ENCODE peak calls at places on chromosomes 13 and 19, in nine cellular contexts. S, N, M, B, D, J, Z, Q and H are unnamed samples.

GRCh38 chr19:947090-947706 is 21.4 kb downstream of the ARID3A start:
- DNase-seq in Z (no peak), S (no peak), M (no peak), N (no peak), J (no peak), Q (no peak), B (no peak), D (no peak), H (no peak)

GRCh38 chr13:20118268-20119140 is 42.3 kb downstream of the GJA3 start:
- DNase-seq in D (peak; percentile 53), S (peak; percentile 48), Z (peak; percentile 59), Q (no peak), M (peak; percentile 65), B (no peak), N (no peak), J (peak; percentile 10), H (peak; percentile 35)

GRCh38 chr13:46339035-46339666 is 47.9 kb downstream of the RUBCNL start:
- DNase-seq in N (peak; percentile 60), J (no peak), B (no peak), M (no peak), Z (no peak), Q (peak; percentile 86), D (no peak), S (peak; percentile 28), H (peak; percentile 29)

GRCh38 chr13:76745246-76746200 is 140.7 kb downstream of the KCTD12 start:
- DNase-seq in N (no peak), Q (no peak), B (no peak), Z (no peak), S (no peak), M (no peak), J (no peak), D (no peak), H (no peak)

GRCh38 chr13:106911602-106912001 is 343.7 kb upstream of the ARGLU1 start:
- DNase-seq in D (no peak), M (no peak), Q (no peak), B (no peak), J (no peak), N (no peak), Z (no peak), S (no peak), H (no peak)

GRCh38 chr19:30712428-30713151 is 340.4 kb downstream of the ZNF536 start:
- DNase-seq in N (no peak), Z (no peak), Q (no peak), B (no peak), S (no peak), D (no peak), J (no peak), M (no peak), H (no peak)

GRCh38 chr13:100491164-100491847 is 97.3 kb downstream of the GGACT start:
- DNase-seq in B (no peak), N (peak; percentile 30), J (no peak), Z (no peak), Q (no peak), M (no peak), D (no peak), S (peak; percentile 45), H (no peak)

GRCh38 chr13:50285283-50285682 is 270.0 kb downstream of the KCNRG start:
- DNase-seq in M (no peak), S (no peak), B (no peak), Q (no peak), J (no peak), Z (no peak), N (no peak), D (no peak), H (no peak)

GRCh38 chr13:108919036-108919907 is 289.9 kb downstream of the MYO16 start:
- DNase-seq in Q (no peak), D (no peak), S (no peak), J (no peak), Z (no peak), B (no peak), N (peak; percentile 41), M (no peak), H (no peak)

GRCh38 chr19:49331616-49332055 is 3.6 kb upstream of the CD37 start:
- DNase-seq in S (no peak), N (peak; percentile 28), J (peak; percentile 57), B (peak; percentile 47), Q (peak; percentile 16), D (no peak), Z (peak; percentile 45), M (peak; percentile 25), H (peak; percentile 49)

GRCh38 chr19:48967346-48968178 is 2.5 kb downstream of the FTL start:
- DNase-seq in M (no peak), Q (no peak), B (no peak), D (no peak), S (peak; percentile 36), N (no peak), Z (no peak), J (no peak), H (no peak)

GRCh38 chr13:94139393-94139995 is 340.0 kb downstream of the DCT start:
- DNase-seq in S (no peak), Z (no peak), J (no peak), N (no peak), D (no peak), B (no peak), M (no peak), Q (no peak), H (no peak)

GRCh38 chr13:41544824-41545707 is 87.7 kb downstream of the RGCC start:
- DNase-seq in N (peak; percentile 62), Q (peak; percentile 66), S (no peak), D (no peak), B (no peak), M (no peak), J (no peak), Z (no peak), H (no peak)

GRCh38 chr13:51557875-51558604 is 26.2 kb upstream of the WDFY2 start:
- DNase-seq in J (no peak), N (peak; percentile 56), B (no peak), S (no peak), Z (no peak), Q (peak; percentile 78), D (no peak), M (no peak), H (no peak)

GRCh38 chr13:112818040-112818697 is 128.3 kb downstream of the ATP11A start:
- DNase-seq in B (no peak), D (no peak), S (no peak), J (no peak), Z (no peak), N (no peak), M (no peak), Q (no peak), H (no peak)

GRCh38 chr13:101447852-101448251 is 4.6 kb upstream of the ITGBL1 start:
- DNase-seq in D (no peak), N (peak; percentile 42), B (no peak), S (no peak), M (no peak), J (no peak), Q (peak; percentile 14), Z (no peak), H (no peak)

GRCh38 chr13:99388334-99388923 is 81.2 kb upstream of the GPR183 start:
- DNase-seq in S (no peak), B (no peak), Z (no peak), J (no peak), M (no peak), Q (no peak), D (peak; percentile 31), N (no peak), H (no peak)

GRCh38 chr13:112158961-112159360 is 92.0 kb downstream of the SOX1 start:
- DNase-seq in N (no peak), B (no peak), Z (no peak), M (no peak), Q (no peak), D (no peak), S (no peak), J (no peak), H (no peak)

GRCh38 chr13:25901460-25902376 is 150.1 kb downstream of the SHISA2 start:
- DNase-seq in Z (no peak), S (no peak), J (no peak), B (peak; percentile 19), N (peak; percentile 87), D (no peak), Q (peak; percentile 64), M (no peak), H (no peak)

GRCh38 chr19:31402931-31403330 is 53.7 kb upstream of the TSHZ3 start:
- DNase-seq in Q (no peak), J (no peak), D (no peak), Z (no peak), N (no peak), M (no peak), S (no peak), B (no peak), H (no peak)

GRCh38 chr13:39600766-39601165 is 2.2 kb downstream of the LHFPL6 start:
- DNase-seq in S (peak; percentile 60), B (no peak), M (no peak), D (no peak), Q (no peak), N (no peak), J (no peak), Z (no peak), H (no peak)

GRCh38 chr13:92303428-92303827 is 905.0 kb downstream of the GPC5 start:
- DNase-seq in S (no peak), B (no peak), Z (no peak), J (no peak), M (no peak), N (no peak), Q (no peak), D (no peak), H (no peak)

GRCh38 chr13:98651716-98652115 is 74.8 kb upstream of the STK24 start:
- DNase-seq in M (no peak), J (no peak), S (no peak), Z (no peak), D (no peak), N (no peak), Q (no peak), B (no peak), H (no peak)

GRCh38 chr13:40328091-40328490 is 338.4 kb downstream of the FOXO1 start:
- DNase-seq in B (no peak), Z (no peak), N (no peak), S (no peak), J (no peak), D (no peak), M (no peak), Q (no peak), H (no peak)

GRCh38 chr13:47480121-47480520 is 521.0 kb downstream of the SUCLA2 start:
- DNase-seq in N (peak; percentile 75), S (no peak), Z (no peak), B (no peak), Q (peak; percentile 46), J (no peak), M (no peak), D (no peak), H (no peak)

GRCh38 chr19:49590971-49591730 is at the start of gene PRR12:
- DNase-seq in B (peak; percentile 60), N (peak; percentile 64), Q (peak; percentile 34), S (peak; percentile 62), M (peak; percentile 62), D (peak; percentile 67), Z (peak; percentile 79), J (peak; percentile 80), H (peak; percentile 79)

GRCh38 chr13:108508263-108508662 is 121.1 kb upstream of the MYO16 start:
- DNase-seq in S (no peak), Z (no peak), J (no peak), M (no peak), B (no peak), Q (no peak), N (no peak), D (no peak), H (no peak)

GRCh38 chr13:20370815-20371421 is 138.8 kb upstream of the GJB6 start:
- DNase-seq in S (no peak), Z (no peak), B (no peak), M (no peak), N (no peak), J (no peak), D (no peak), Q (no peak), H (no peak)

GRCh38 chr19:41456342-41456918 is 13.5 kb downstream of the ERICH4 start:
- DNase-seq in N (peak; percentile 29), S (no peak), Z (no peak), J (no peak), M (no peak), D (no peak), B (no peak), Q (no peak), H (no peak)